ENCODE peak calls at places on chromosomes 5 and 9, in ten cellular contexts. Y is activated T-helper 1 cell treated with anti-CD3 and anti-CD28 coated beads, Interleukin-2, amount 50 U/mL, for 16 hours; G is HCT116; F is cardiac fibroblast; K is CD4-positive, alpha-beta T cell; A is left ventricle myocardium inferior; Q is smooth muscle cell of the brain vasculature; I is natural killer cell; V is heart left ventricle; T is NCI-H2081. Z is an unnamed sample.

GRCh38 chr5:5105531-5105930 is 34.6 kb upstream of the ADAMTS16 start:
- DNase-seq in Y (no peak), G (no peak), F (no peak), K (no peak), A (no peak), Q (no peak), I (no peak), V (no peak), T (no peak), Z (peak)

GRCh38 chr5:38467353-38468040 is 88.9 kb downstream of the LIFR start:
- DNase-seq in Y (no peak), G (no peak), F (peak), K (no peak), A (peak), Q (peak), I (no peak), V (no peak), T (no peak), Z (no peak)

GRCh38 chr5:173567548-173567947 is 48.9 kb downstream of the BOD1 start:
- DNase-seq in Y (no peak), G (no peak), F (peak), K (no peak), A (no peak), Q (no peak), I (no peak), V (no peak), T (no peak), Z (peak)

GRCh38 chr9:87223397-87224246 is 274.0 kb upstream of the DAPK1 start:
- DNase-seq in Y (no peak), G (no peak), F (peak), K (no peak), A (no peak), Q (no peak), I (no peak), V (no peak), T (no peak), Z (no peak)

GRCh38 chr9:2242778-2243395 is 227.7 kb downstream of the SMARCA2 start:
- DNase-seq in Y (no peak), G (no peak), F (peak), K (no peak), A (no peak), Q (no peak), I (no peak), V (no peak), T (no peak), Z (no peak)

GRCh38 chr5:35149041-35149440 is 81.2 kb downstream of the PRLR start:
- DNase-seq in Y (no peak), G (no peak), F (no peak), K (no peak), A (no peak), Q (no peak), I (no peak), V (no peak), T (no peak), Z (no peak)

GRCh38 chr5:106269252-106269843 is 1401.4 kb downstream of the EFNA5 start:
- DNase-seq in Y (no peak), G (peak), F (peak), K (no peak), A (no peak), Q (no peak), I (no peak), V (no peak), T (no peak), Z (no peak)

GRCh38 chr5:171857537-171857936 is 71.9 kb downstream of the SMIM23 start:
- DNase-seq in Y (no peak), G (no peak), F (no peak), K (no peak), A (no peak), Q (no peak), I (no peak), V (no peak), T (no peak), Z (no peak)

GRCh38 chr9:111482656-111483418 is 1.3 kb downstream of the ECPAS start:
- DNase-seq in Y (peak), G (no peak), F (peak), K (peak), A (peak), Q (peak), I (peak), V (peak), T (peak), Z (no peak)

GRCh38 chr5:113269023-113269997 is 165.5 kb downstream of the TSSK1B start:
- DNase-seq in Y (no peak), G (no peak), F (no peak), K (no peak), A (no peak), Q (no peak), I (no peak), V (no peak), T (no peak), Z (no peak)

GRCh38 chr5:106171708-106172107 is 1499.0 kb downstream of the EFNA5 start:
- DNase-seq in Y (no peak), G (no peak), F (peak), K (no peak), A (no peak), Q (no peak), I (no peak), V (no peak), T (no peak), Z (no peak)